ENCODE peak calls at places on chromosomes 4 and X, in four cellular contexts. One of them, this sample, is unnamed.

GRCh38 chrX:85903692-85904471 is 143.5 kb downstream of the CHM start:
- DNase-seq in KBM-7: no peak
- DNase-seq in NCI-H1930: no peak
- DNase-seq in Peyer's patch: no peak
- DNase-seq in this sample: no peak

GRCh38 chrX:49202022-49202421 is 2.0 kb upstream of the SYP start:
- DNase-seq in Peyer's patch: no peak
- DNase-seq in NCI-H1930: no peak
- DNase-seq in KBM-7: no peak
- DNase-seq in this sample: no peak

GRCh38 chrX:40088299-40088625 is 9.5 kb downstream of the BCOR start:
- DNase-seq in Peyer's patch: no peak
- DNase-seq in NCI-H1930: no peak
- DNase-seq in KBM-7: peak; percentile 34
- DNase-seq in this sample: no peak

GRCh38 chr4:3420606-3420955 is 21.2 kb upstream of the HGFAC start:
- DNase-seq in Peyer's patch: no peak
- DNase-seq in KBM-7: no peak
- DNase-seq in NCI-H1930: no peak
- DNase-seq in this sample: no peak

GRCh38 chr4:30443289-30443688 is 276.9 kb upstream of the PCDH7 start:
- DNase-seq in NCI-H1930: no peak
- DNase-seq in Peyer's patch: no peak
- DNase-seq in KBM-7: no peak
- DNase-seq in this sample: no peak

GRCh38 chr4:121336706-121337105 is 44.1 kb downstream of the QRFPR start:
- DNase-seq in Peyer's patch: no peak
- DNase-seq in NCI-H1930: no peak
- DNase-seq in KBM-7: no peak
- DNase-seq in this sample: no peak

GRCh38 chr4:58776627-58777026 is 1666.4 kb upstream of the IGFBP7 start:
- DNase-seq in NCI-H1930: no peak
- DNase-seq in Peyer's patch: no peak
- DNase-seq in KBM-7: no peak
- DNase-seq in this sample: no peak

GRCh38 chrX:139286342-139286741 is 244.2 kb upstream of the F9 start:
- DNase-seq in Peyer's patch: no peak
- DNase-seq in NCI-H1930: no peak
- DNase-seq in KBM-7: no peak
- DNase-seq in this sample: no peak

GRCh38 chr4:181007751-181008150 is 1235.5 kb upstream of the TENM3 start:
- DNase-seq in KBM-7: no peak
- DNase-seq in Peyer's patch: no peak
- DNase-seq in NCI-H1930: no peak
- DNase-seq in this sample: no peak

GRCh38 chrX:10922158-10922557 is 189.0 kb upstream of the HCCS start:
- DNase-seq in NCI-H1930: no peak
- DNase-seq in KBM-7: no peak
- DNase-seq in Peyer's patch: no peak
- DNase-seq in this sample: no peak

GRCh38 chr4:188329526-188329925 is 190.3 kb downstream of the TRIML1 start:
- DNase-seq in Peyer's patch: no peak
- DNase-seq in NCI-H1930: no peak
- DNase-seq in KBM-7: no peak
- DNase-seq in this sample: no peak

GRCh38 chr4:156291317-156291716 is 337.7 kb upstream of the CTSO start:
- DNase-seq in NCI-H1930: no peak
- DNase-seq in KBM-7: no peak
- DNase-seq in Peyer's patch: no peak
- DNase-seq in this sample: no peak

GRCh38 chr4:71930459-71930858 is 101.3 kb upstream of the NPFFR2 start:
- DNase-seq in Peyer's patch: no peak
- DNase-seq in NCI-H1930: no peak
- DNase-seq in KBM-7: no peak
- DNase-seq in this sample: no peak